ENCODE peak calls at places on chromosomes 4 and X, in eight cellular contexts. G is colonic mucosa, L is heart right ventricle, V is GM06990, A is ovary, J is nephron progenitor cell, S is MCF 10A, K is fibroblast of lung. F is an unnamed sample.

GRCh38 chr4:1900087-1900433 is 28.9 kb downstream of the NSD2 start:
- DNase-seq in G (no peak), L (no peak), K (no peak), J (no peak), S (no peak), V (no peak), A (no peak), F (no peak)

GRCh38 chr4:83490876-83491450 is 6.1 kb upstream of the ABRAXAS1 start:
- DNase-seq in V (no peak), L (no peak), J (no peak), S (peak; percentile 55), K (peak; percentile 37), A (no peak), G (no peak), F (no peak)

GRCh38 chr4:149716728-149717127 is 98.9 kb downstream of the IQCM start:
- DNase-seq in G (no peak), L (no peak), A (no peak), V (no peak), K (no peak), J (no peak), S (no peak), F (no peak)

GRCh38 chr4:2927696-2928075 is 35.5 kb downstream of the NOP14 start:
- DNase-seq in V (no peak), L (no peak), K (no peak), S (no peak), J (no peak), A (no peak), G (no peak), F (no peak)

GRCh38 chr4:27123769-27124124 is 263.1 kb downstream of the STIM2 start:
- DNase-seq in L (no peak), K (no peak), V (no peak), J (no peak), G (no peak), S (no peak), A (no peak), F (no peak)

GRCh38 chr4:2796261-2797187 is 3.6 kb downstream of the SH3BP2 start:
- DNase-seq in A (peak; percentile 43), S (peak; percentile 93), L (no peak), J (no peak), G (peak; percentile 90), V (peak; percentile 7), K (peak; percentile 47), F (no peak)

GRCh38 chr4:8198206-8198905 is 734 bp upstream of the SH3TC1 start:
- DNase-seq in J (no peak), L (no peak), V (no peak), S (peak; percentile 65), A (no peak), G (peak; percentile 70), K (no peak), F (no peak)

GRCh38 chr4:166252487-166253402 is 379.7 kb downstream of the TLL1 start:
- DNase-seq in S (peak; percentile 47), K (peak; percentile 0), A (no peak), G (no peak), J (peak; percentile 6), L (no peak), V (no peak), F (no peak)

GRCh38 chr4:110830461-110830860 is 207.6 kb upstream of the PITX2 start:
- DNase-seq in S (no peak), K (no peak), V (no peak), A (no peak), J (no peak), G (no peak), L (no peak), F (no peak)

GRCh38 chr4:73396993-73397972 is 6.8 kb upstream of the ALB start:
- DNase-seq in A (no peak), S (no peak), V (no peak), G (no peak), L (no peak), K (no peak), J (no peak), F (no peak)

GRCh38 chrX:42087960-42088359 is 164.6 kb upstream of the CASK start:
- DNase-seq in J (no peak), S (no peak), K (no peak), L (no peak), A (no peak), G (no peak), V (no peak), F (no peak)

GRCh38 chr4:77818667-77819408 is at the start of gene CNOT6L:
- DNase-seq in K (peak; percentile 67), L (peak; percentile 78), V (peak; percentile 83), S (peak; percentile 84), J (peak; percentile 75), A (peak; percentile 71), G (peak; percentile 64), F (peak; percentile 43)

GRCh38 chrX:20499763-20500162 is 233.1 kb upstream of the RPS6KA3 start:
- DNase-seq in K (no peak), S (no peak), A (no peak), V (no peak), G (no peak), L (no peak), J (no peak), F (no peak)

GRCh38 chr4:184328022-184328736 is 110.5 kb upstream of the ENPP6 start:
- DNase-seq in J (no peak), A (no peak), L (no peak), S (peak; percentile 78), K (no peak), V (peak; percentile 76), G (peak; percentile 12), F (no peak)

GRCh38 chr4:108224628-108225053 is 55.9 kb upstream of the LEF1 start:
- DNase-seq in S (peak; percentile 5), K (peak; percentile 42), V (no peak), A (no peak), J (no peak), G (no peak), L (peak; percentile 9), F (no peak)

GRCh38 chrX:50813843-50814661 is at the start of gene SHROOM4:
- DNase-seq in G (peak; percentile 56), A (peak; percentile 40), S (no peak), K (peak; percentile 47), J (peak; percentile 69), L (peak; percentile 52), V (no peak), F (peak; percentile 19)

GRCh38 chrX:9285342-9285771 is 179.5 kb upstream of the TBL1X start:
- DNase-seq in J (no peak), V (peak; percentile 13), L (no peak), K (no peak), S (no peak), A (no peak), G (no peak), F (no peak)

GRCh38 chrX:123155327-123155726 is 28.8 kb upstream of the GRIA3 start:
- DNase-seq in A (no peak), S (peak; percentile 28), J (no peak), G (no peak), L (no peak), V (no peak), K (no peak), F (no peak)

GRCh38 chr4:24659241-24659961 is 75.0 kb upstream of the DHX15 start:
- DNase-seq in K (peak; percentile 67), J (no peak), G (peak; percentile 41), S (no peak), V (no peak), A (no peak), L (no peak), F (no peak)

GRCh38 chrX:80354966-80355465 is 65.2 kb upstream of the TENT5D start:
- DNase-seq in L (no peak), S (no peak), G (no peak), V (no peak), A (no peak), K (no peak), J (no peak), F (no peak)

GRCh38 chr4:176340871-176341685 is 21.3 kb downstream of the SPCS3 start:
- DNase-seq in A (no peak), G (no peak), S (peak; percentile 60), J (peak; percentile 5), V (peak; percentile 30), K (peak; percentile 80), L (no peak), F (no peak)

GRCh38 chr4:105139646-105140045 is 7.0 kb upstream of the TET2 start:
- DNase-seq in L (no peak), V (no peak), A (no peak), K (peak; percentile 34), G (no peak), S (no peak), J (no peak), F (no peak)

GRCh38 chrX:7925867-7926472 is 1.2 kb downstream of the PNPLA4 start:
- DNase-seq in S (peak; percentile 72), K (peak; percentile 71), L (peak; percentile 37), A (peak; percentile 39), J (peak; percentile 69), G (peak; percentile 72), V (peak; percentile 43), F (peak; percentile 56)

GRCh38 chr4:146795721-146796120 is 149.9 kb downstream of the TTC29 start:
- DNase-seq in G (no peak), S (no peak), A (no peak), J (no peak), L (no peak), V (no peak), K (no peak), F (no peak)

GRCh38 chr4:15396157-15396800 is 31.6 kb upstream of the C1QTNF7 start:
- DNase-seq in A (no peak), V (peak; percentile 19), G (peak; percentile 38), K (peak; percentile 62), S (peak; percentile 63), J (peak; percentile 50), L (no peak), F (no peak)
- TF ChIP-seq CTCF in A (no peak), V (peak; percentile 79), G (peak; percentile 52), K (peak; percentile 61), S (peak; percentile 46), J (peak; percentile 64), L (peak; percentile 71), F (peak; percentile 72)

GRCh38 chrX:12441376-12442128 is 303.3 kb downstream of the FRMPD4 start:
- DNase-seq in S (peak; percentile 78), V (no peak), A (no peak), G (no peak), K (peak; percentile 88), J (no peak), L (no peak), F (no peak)
- TF ChIP-seq CTCF in S (no peak), V (no peak), A (no peak), G (no peak), K (peak; percentile 12), J (no peak), L (no peak), F (no peak)

GRCh38 chrX:56802921-56803848 is 74.1 kb downstream of the NBDY start:
- DNase-seq in V (peak; percentile 62), G (peak; percentile 81), A (peak; percentile 92), S (peak; percentile 77), L (peak; percentile 36), J (peak; percentile 76), K (peak; percentile 50), F (peak; percentile 25)
- TF ChIP-seq CTCF in V (peak; percentile 47), G (peak; percentile 39), A (peak; percentile 66), S (peak; percentile 70), L (peak; percentile 55), J (peak; percentile 49), K (peak; percentile 49), F (peak; percentile 50)

GRCh38 chrX:55109304-55109703 is 20.5 kb downstream of the PAGE2 start:
- DNase-seq in L (no peak), V (no peak), K (no peak), S (no peak), A (no peak), J (no peak), G (no peak), F (no peak)
- TF ChIP-seq CTCF in L (no peak), V (no peak), K (no peak), S (no peak), A (no peak), J (no peak), G (no peak), F (no peak)

GRCh38 chrX:155632424-155633100 is 19.8 kb upstream of the TMLHE start:
- DNase-seq in J (no peak), A (no peak), S (peak; percentile 26), K (peak; percentile 30), L (no peak), G (no peak), V (peak; percentile 13), F (no peak)
- TF ChIP-seq CTCF in J (no peak), A (no peak), S (no peak), K (no peak), L (no peak), G (no peak), V (no peak), F (no peak)

F was measured in progenitor cell of endocrine pancreas.